ENCODE peak calls at places on chromosomes 5 and 9, in nine cellular contexts. One of them, this sample, is unnamed.

GRCh38 chr9:84990416-84990815 is 320.9 kb downstream of the NTRK2 start:
- DNase-seq in mammary epithelial cell: peak; percentile 98
- DNase-seq in IMR-90: no peak
- DNase-seq in endothelial cell of umbilical vein: no peak
- DNase-seq in neural progenitor cell: peak; percentile 24
- DNase-seq in GM23338: no peak
- DNase-seq in PC-3: no peak
- DNase-seq in fibroblast of lung: no peak
- DNase-seq in HCT116: no peak
- DNase-seq in this sample: no peak

GRCh38 chr5:100777680-100778281 is 125.3 kb downstream of the ST8SIA4 start:
- DNase-seq in mammary epithelial cell: peak; percentile 75
- DNase-seq in IMR-90: peak; percentile 89
- DNase-seq in endothelial cell of umbilical vein: peak; percentile 91
- DNase-seq in neural progenitor cell: no peak
- DNase-seq in GM23338: no peak
- DNase-seq in PC-3: peak; percentile 88
- DNase-seq in fibroblast of lung: peak; percentile 92
- DNase-seq in HCT116: peak; percentile 29
- DNase-seq in this sample: peak; percentile 86

GRCh38 chr5:135010502-135011354 is 23.3 kb downstream of the PITX1 start:
- DNase-seq in mammary epithelial cell: no peak
- DNase-seq in IMR-90: peak; percentile 27
- DNase-seq in endothelial cell of umbilical vein: no peak
- DNase-seq in neural progenitor cell: no peak
- DNase-seq in GM23338: no peak
- DNase-seq in PC-3: peak; percentile 16
- DNase-seq in fibroblast of lung: no peak
- DNase-seq in HCT116: no peak
- DNase-seq in this sample: no peak

GRCh38 chr5:154860765-154861164 is 2.3 kb downstream of the CNOT8 start:
- DNase-seq in mammary epithelial cell: no peak
- DNase-seq in IMR-90: no peak
- DNase-seq in endothelial cell of umbilical vein: no peak
- DNase-seq in neural progenitor cell: no peak
- DNase-seq in GM23338: no peak
- DNase-seq in PC-3: no peak
- DNase-seq in fibroblast of lung: no peak
- DNase-seq in HCT116: no peak
- DNase-seq in this sample: peak; percentile 18

GRCh38 chr5:23025604-23026003 is 172.5 kb upstream of the CDH12 start:
- DNase-seq in mammary epithelial cell: no peak
- DNase-seq in IMR-90: no peak
- DNase-seq in endothelial cell of umbilical vein: no peak
- DNase-seq in neural progenitor cell: no peak
- DNase-seq in GM23338: no peak
- DNase-seq in PC-3: no peak
- DNase-seq in fibroblast of lung: peak; percentile 36
- DNase-seq in HCT116: no peak
- DNase-seq in this sample: no peak

GRCh38 chr5:122421379-122422081 is 109.5 kb downstream of the SNCAIP start:
- DNase-seq in mammary epithelial cell: no peak
- DNase-seq in IMR-90: no peak
- DNase-seq in endothelial cell of umbilical vein: no peak
- DNase-seq in neural progenitor cell: no peak
- DNase-seq in GM23338: no peak
- DNase-seq in PC-3: no peak
- DNase-seq in fibroblast of lung: no peak
- DNase-seq in HCT116: no peak
- DNase-seq in this sample: no peak

GRCh38 chr5:95823241-95823737 is 763 bp upstream of the GLRX start:
- DNase-seq in mammary epithelial cell: no peak
- DNase-seq in IMR-90: no peak
- DNase-seq in endothelial cell of umbilical vein: no peak
- DNase-seq in neural progenitor cell: no peak
- DNase-seq in GM23338: no peak
- DNase-seq in PC-3: no peak
- DNase-seq in fibroblast of lung: no peak
- DNase-seq in HCT116: no peak
- DNase-seq in this sample: peak; percentile 36

GRCh38 chr5:169121631-169122420 is 179.1 kb downstream of the SLIT3 start:
- DNase-seq in mammary epithelial cell: no peak
- DNase-seq in IMR-90: no peak
- DNase-seq in endothelial cell of umbilical vein: no peak
- DNase-seq in neural progenitor cell: no peak
- DNase-seq in GM23338: no peak
- DNase-seq in PC-3: peak; percentile 41
- DNase-seq in fibroblast of lung: no peak
- DNase-seq in HCT116: no peak
- DNase-seq in this sample: peak; percentile 97

GRCh38 chr9:21558627-21559401 is 76.7 kb upstream of the IFNE start:
- DNase-seq in mammary epithelial cell: peak; percentile 60
- DNase-seq in IMR-90: peak; percentile 41
- DNase-seq in endothelial cell of umbilical vein: peak; percentile 74
- DNase-seq in neural progenitor cell: peak; percentile 46
- DNase-seq in GM23338: peak; percentile 50
- DNase-seq in PC-3: no peak
- DNase-seq in fibroblast of lung: peak; percentile 69
- DNase-seq in HCT116: no peak
- DNase-seq in this sample: peak; percentile 70

GRCh38 chr5:139702548-139702947 is 54.4 kb downstream of the CXXC5 start:
- DNase-seq in mammary epithelial cell: no peak
- DNase-seq in IMR-90: no peak
- DNase-seq in endothelial cell of umbilical vein: no peak
- DNase-seq in neural progenitor cell: no peak
- DNase-seq in GM23338: no peak
- DNase-seq in PC-3: no peak
- DNase-seq in fibroblast of lung: no peak
- DNase-seq in HCT116: no peak
- DNase-seq in this sample: no peak

GRCh38 chr5:139699352-139699751 is 51.2 kb downstream of the CXXC5 start:
- DNase-seq in mammary epithelial cell: no peak
- DNase-seq in IMR-90: no peak
- DNase-seq in endothelial cell of umbilical vein: no peak
- DNase-seq in neural progenitor cell: no peak
- DNase-seq in GM23338: no peak
- DNase-seq in PC-3: no peak
- DNase-seq in fibroblast of lung: peak; percentile 25
- DNase-seq in HCT116: no peak
- DNase-seq in this sample: peak; percentile 36

GRCh38 chr5:139704748-139705147 is 56.6 kb downstream of the CXXC5 start:
- DNase-seq in mammary epithelial cell: no peak
- DNase-seq in IMR-90: no peak
- DNase-seq in endothelial cell of umbilical vein: no peak
- DNase-seq in neural progenitor cell: no peak
- DNase-seq in GM23338: no peak
- DNase-seq in PC-3: no peak
- DNase-seq in fibroblast of lung: no peak
- DNase-seq in HCT116: no peak
- DNase-seq in this sample: no peak

GRCh38 chr5:139698461-139699146 is 50.5 kb downstream of the CXXC5 start:
- DNase-seq in mammary epithelial cell: peak; percentile 15
- DNase-seq in IMR-90: peak; percentile 74
- DNase-seq in endothelial cell of umbilical vein: peak; percentile 76
- DNase-seq in neural progenitor cell: peak; percentile 91
- DNase-seq in GM23338: peak; percentile 94
- DNase-seq in PC-3: no peak
- DNase-seq in fibroblast of lung: peak; percentile 85
- DNase-seq in HCT116: no peak
- DNase-seq in this sample: peak; percentile 80

DNA sequence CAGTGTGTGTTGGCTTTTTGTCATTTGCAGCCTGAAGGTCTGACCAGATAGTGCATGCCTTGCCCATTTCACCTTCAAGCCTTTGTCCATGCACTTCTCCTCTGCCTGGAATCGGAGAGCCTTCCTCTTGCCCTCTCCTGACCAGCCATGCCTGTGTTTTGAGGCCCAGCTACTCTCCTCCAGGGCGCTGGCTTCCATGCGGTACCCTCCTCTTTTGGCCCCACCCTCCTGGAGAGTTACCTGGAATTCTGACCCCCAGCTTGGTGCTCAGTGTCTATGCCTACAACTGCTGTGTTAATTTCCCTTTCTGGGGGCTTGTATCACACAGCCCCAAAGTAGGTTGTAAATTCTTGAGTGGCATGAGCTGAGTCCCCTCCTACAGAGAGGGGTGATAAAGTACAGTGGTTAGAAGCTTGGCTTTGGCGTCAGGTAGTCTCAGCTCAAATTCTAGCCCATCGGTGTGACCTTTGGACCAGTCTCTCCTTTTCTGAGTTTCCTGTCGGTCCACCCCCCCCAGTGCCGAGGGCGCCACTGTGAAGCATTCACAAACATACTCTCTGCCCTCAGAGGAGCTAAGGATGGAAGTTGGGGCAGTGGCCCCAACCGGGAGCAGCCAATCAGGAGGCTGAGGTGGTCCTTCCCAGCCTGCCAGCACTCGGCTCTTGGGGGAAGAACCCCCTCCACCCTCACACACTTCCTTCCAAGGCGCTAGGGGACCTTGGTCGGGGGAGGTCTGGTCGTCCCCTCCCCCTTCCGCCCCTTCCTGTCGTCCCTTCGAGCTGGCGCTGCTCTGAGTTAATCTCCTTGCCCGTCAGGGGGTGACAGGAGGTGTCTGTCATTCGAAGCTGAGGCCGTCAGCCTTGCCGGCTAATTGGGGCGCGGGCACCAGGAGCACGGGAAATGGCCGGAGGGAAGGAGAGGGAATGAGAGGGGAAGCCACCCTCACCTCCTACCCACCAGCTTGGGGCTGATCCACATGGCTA is 52.9 kb downstream of the CXXC5 start:
- DNase-seq in mammary epithelial cell: no peak
- DNase-seq in IMR-90: no peak
- DNase-seq in endothelial cell of umbilical vein: no peak
- DNase-seq in neural progenitor cell: peak; percentile 86
- DNase-seq in GM23338: peak; percentile 89
- DNase-seq in PC-3: no peak
- DNase-seq in fibroblast of lung: no peak
- DNase-seq in HCT116: no peak
- DNase-seq in this sample: no peak
- H2AFZ ChIP-seq in mammary epithelial cell: no peak overlapping the region
- H2AFZ ChIP-seq in IMR-90: peak overlapping the region; percentile 68
- H2AFZ ChIP-seq in endothelial cell of umbilical vein: peak overlapping the region; percentile 20
- H2AFZ ChIP-seq in neural progenitor cell: peak overlapping the region; percentile 36
- H2AFZ ChIP-seq in GM23338: peak overlapping the region; percentile 39
- H2AFZ ChIP-seq in PC-3: no peak overlapping the region
- H2AFZ ChIP-seq in fibroblast of lung: no peak overlapping the region
- H2AFZ ChIP-seq in HCT116: no peak overlapping the region
- H2AFZ ChIP-seq in this sample: no peak overlapping the region

GRCh38 chr5:141618804-141619554 is at the start of gene DIAPH1:
- DNase-seq in mammary epithelial cell: peak; percentile 97
- DNase-seq in IMR-90: peak; percentile 94
- DNase-seq in endothelial cell of umbilical vein: peak; percentile 95
- DNase-seq in neural progenitor cell: peak; percentile 99
- DNase-seq in GM23338: peak; percentile 99
- DNase-seq in PC-3: peak; percentile 92
- DNase-seq in fibroblast of lung: peak; percentile 96
- DNase-seq in HCT116: peak; percentile 93
- DNase-seq in this sample: peak; percentile 98
- H2AFZ ChIP-seq in mammary epithelial cell: peak within 1 kb of the TSS; percentile 79
- H2AFZ ChIP-seq in IMR-90: peak within 1 kb of the TSS; percentile 87
- H2AFZ ChIP-seq in endothelial cell of umbilical vein: peak within 1 kb of the TSS; percentile 45
- H2AFZ ChIP-seq in neural progenitor cell: peak within 1 kb of the TSS; percentile 75
- H2AFZ ChIP-seq in GM23338: peak within 1 kb of the TSS; percentile 52
- H2AFZ ChIP-seq in PC-3: peak within 1 kb of the TSS; percentile 89
- H2AFZ ChIP-seq in fibroblast of lung: peak within 1 kb of the TSS; percentile 47
- H2AFZ ChIP-seq in HCT116: no peak within 1 kb of the TSS
- H2AFZ ChIP-seq in this sample: peak within 1 kb of the TSS; percentile 85

DNA sequence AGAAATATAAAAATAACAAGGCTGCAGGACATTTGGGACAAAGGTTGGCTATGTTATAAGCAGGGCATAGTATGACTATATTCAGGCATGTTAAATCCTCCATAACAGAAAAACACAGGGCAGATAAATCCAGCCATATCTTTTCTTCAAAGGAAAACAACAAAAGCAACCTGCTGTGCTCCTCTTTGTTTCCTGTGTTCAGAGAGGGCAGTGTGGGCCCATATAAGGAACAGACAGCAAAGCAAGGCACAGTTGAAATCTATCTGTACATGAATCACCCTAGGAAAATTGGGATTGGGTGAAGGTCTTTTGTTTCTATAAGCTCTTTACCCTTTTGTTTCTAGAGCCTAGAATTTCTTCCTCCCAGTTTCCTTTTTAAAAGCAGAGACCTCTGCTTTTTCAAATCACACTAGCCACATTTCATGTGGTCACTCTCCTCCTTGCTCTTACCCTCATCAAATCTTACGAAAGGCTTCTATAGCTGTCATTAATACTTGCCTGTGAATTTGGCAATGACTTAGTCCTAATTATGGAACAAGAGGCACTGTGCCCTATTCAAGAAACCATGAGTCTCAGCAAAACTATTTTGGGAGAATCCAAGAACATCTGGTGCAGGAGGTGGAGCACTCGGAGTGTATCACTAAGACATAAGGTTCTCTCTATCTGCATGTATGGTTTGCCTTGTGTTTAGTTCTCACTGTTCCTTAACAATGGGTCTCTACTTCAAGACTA is 1.8 kb downstream of the GZMA start:
- DNase-seq in mammary epithelial cell: no peak
- DNase-seq in IMR-90: no peak
- DNase-seq in endothelial cell of umbilical vein: no peak
- DNase-seq in neural progenitor cell: peak; percentile 57
- DNase-seq in GM23338: peak; percentile 17
- DNase-seq in PC-3: no peak
- DNase-seq in fibroblast of lung: no peak
- DNase-seq in HCT116: no peak
- DNase-seq in this sample: peak; percentile 13
- H2AFZ ChIP-seq in mammary epithelial cell: no peak overlapping the region
- H2AFZ ChIP-seq in IMR-90: no peak overlapping the region
- H2AFZ ChIP-seq in endothelial cell of umbilical vein: no peak overlapping the region
- H2AFZ ChIP-seq in neural progenitor cell: no peak overlapping the region
- H2AFZ ChIP-seq in GM23338: peak overlapping the region; percentile 56
- H2AFZ ChIP-seq in PC-3: no peak overlapping the region
- H2AFZ ChIP-seq in fibroblast of lung: no peak overlapping the region
- H2AFZ ChIP-seq in HCT116: no peak overlapping the region
- H2AFZ ChIP-seq in this sample: no peak overlapping the region

DNA sequence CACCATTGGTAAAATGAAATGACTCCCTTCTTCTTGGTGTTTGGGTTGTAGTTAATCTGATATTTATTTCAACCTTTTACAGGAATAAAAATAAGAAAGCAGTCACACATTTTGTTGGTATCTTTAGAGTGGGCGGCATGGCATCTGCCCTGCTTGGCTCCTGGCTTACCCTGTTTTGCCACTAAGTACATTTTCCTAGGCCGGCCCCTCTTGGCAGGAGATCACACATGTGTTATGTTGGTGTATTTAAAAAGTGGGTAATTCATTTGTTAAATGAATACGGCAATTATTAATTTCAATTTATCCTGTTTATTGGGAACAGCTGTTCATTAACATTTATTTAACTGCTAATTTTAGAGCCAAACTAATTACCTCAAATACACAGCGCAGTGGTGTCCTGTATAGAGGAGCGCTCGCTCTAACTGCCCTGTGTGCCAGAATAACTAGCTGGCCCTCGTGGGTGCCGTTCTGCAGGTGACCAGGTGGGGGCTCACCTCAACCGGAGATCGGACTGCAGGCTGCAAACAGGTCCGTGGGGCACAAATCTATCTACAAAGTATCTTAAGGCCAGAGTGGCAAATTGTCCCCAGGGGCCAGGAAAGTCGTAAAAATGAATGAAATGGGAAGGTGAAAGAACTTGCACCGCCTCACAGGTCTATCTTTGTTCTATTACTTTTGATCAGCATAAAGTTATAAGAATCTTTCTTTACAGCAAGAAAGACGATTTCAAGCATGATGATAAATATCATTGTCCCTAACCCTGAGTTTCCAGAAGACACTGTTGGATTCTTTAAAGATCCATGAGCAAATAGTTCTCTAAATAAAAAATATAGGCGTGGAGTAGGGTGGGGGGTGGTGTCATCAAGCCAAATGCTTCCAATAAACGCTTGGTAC is 26.2 kb upstream of the GPR151 start:
- DNase-seq in mammary epithelial cell: peak; percentile 44
- DNase-seq in IMR-90: peak; percentile 47
- DNase-seq in endothelial cell of umbilical vein: peak; percentile 66
- DNase-seq in neural progenitor cell: peak; percentile 84
- DNase-seq in GM23338: peak; percentile 87
- DNase-seq in PC-3: peak; percentile 85
- DNase-seq in fibroblast of lung: peak; percentile 57
- DNase-seq in HCT116: peak; percentile 49
- DNase-seq in this sample: peak; percentile 78
- H2AFZ ChIP-seq in mammary epithelial cell: no peak overlapping the region
- H2AFZ ChIP-seq in IMR-90: peak overlapping the region; percentile 36
- H2AFZ ChIP-seq in endothelial cell of umbilical vein: no peak overlapping the region
- H2AFZ ChIP-seq in neural progenitor cell: no peak overlapping the region
- H2AFZ ChIP-seq in GM23338: peak overlapping the region; percentile 21
- H2AFZ ChIP-seq in PC-3: no peak overlapping the region
- H2AFZ ChIP-seq in fibroblast of lung: no peak overlapping the region
- H2AFZ ChIP-seq in HCT116: peak overlapping the region; percentile 75
- H2AFZ ChIP-seq in this sample: no peak overlapping the region